ENCODE peak calls at places on chromosome 17, in six cellular contexts. Y is HCT116, F is AG04450, I is adrenal gland, K is heart left ventricle, E is ascending aorta. M is an unnamed sample.

GRCh38 chr17:37134050-37134449 is 185.3 kb downstream of the AATF start:
- DNase-seq in I (no peak), K (no peak), Y (no peak), E (no peak), F (no peak), M (no peak)

GRCh38 chr17:72614871-72615626 is 477.4 kb downstream of the SLC39A11 start:
- DNase-seq in I (no peak), E (no peak), F (no peak), K (no peak), Y (peak; percentile 81), M (peak; percentile 71)

GRCh38 chr17:4074831-4075495 is 67.9 kb downstream of the ZZEF1 start:
- DNase-seq in I (no peak), K (no peak), F (peak; percentile 7), E (no peak), Y (peak; percentile 27), M (no peak)

GRCh38 chr17:44071772-44072171 is 1.2 kb downstream of the G6PC3 start:
- DNase-seq in E (no peak), Y (no peak), I (no peak), K (no peak), F (no peak), M (no peak)

GRCh38 chr17:76049239-76049638 is 22.1 kb upstream of the EVPL start:
- DNase-seq in I (no peak), K (no peak), F (no peak), Y (no peak), E (no peak), M (no peak)

GRCh38 chr17:46853896-46854444 is 2.6 kb downstream of the WNT9B start:
- DNase-seq in F (no peak), E (no peak), I (no peak), K (no peak), Y (no peak), M (no peak)

GRCh38 chr17:74433421-74434121 is 1.7 kb downstream of the GPRC5C start:
- DNase-seq in F (no peak), K (no peak), Y (no peak), E (no peak), I (no peak), M (no peak)

GRCh38 chr17:75380315-75380714 is 25.2 kb downstream of the GRB2 start:
- DNase-seq in I (no peak), Y (no peak), K (no peak), E (no peak), F (peak; percentile 32), M (no peak)

GRCh38 chr17:69326302-69327059 is 452 bp downstream of the ABCA5 start:
- DNase-seq in K (no peak), I (peak; percentile 22), Y (no peak), E (no peak), F (no peak), M (no peak)

GRCh38 chr17:48492401-48493298 is 38.2 kb downstream of the HOXB1 start:
- DNase-seq in I (peak; percentile 66), K (peak; percentile 58), Y (no peak), E (no peak), F (no peak), M (no peak)

GRCh38 chr17:46865100-46865499 is 13.7 kb downstream of the WNT9B start:
- DNase-seq in Y (no peak), I (no peak), E (no peak), F (peak; percentile 6), K (no peak), M (no peak)

GRCh38 chr17:80528521-80528920 is 16.1 kb upstream of the RPTOR start:
- DNase-seq in I (no peak), K (no peak), F (no peak), E (no peak), Y (no peak), M (no peak)

GRCh38 chr17:19978206-19978802 is 676 bp upstream of the AKAP10 start:
- DNase-seq in Y (no peak), I (no peak), K (no peak), E (no peak), F (no peak), M (no peak)

GRCh38 chr17:59707971-59708425 is 544 bp downstream of the VMP1 start:
- DNase-seq in F (no peak), I (no peak), E (no peak), Y (no peak), K (no peak), M (no peak)

GRCh38 chr17:80637286-80637703 is 92.7 kb downstream of the RPTOR start:
- DNase-seq in F (no peak), K (no peak), Y (no peak), I (no peak), E (no peak), M (no peak)

GRCh38 chr17:7807206-7807605 is 26.8 kb upstream of the KDM6B start:
- DNase-seq in F (no peak), Y (no peak), I (no peak), E (no peak), K (no peak), M (no peak)

GRCh38 chr17:3947318-3947810 is 16.9 kb downstream of the ATP2A3 start:
- DNase-seq in K (no peak), I (no peak), E (no peak), F (no peak), Y (no peak), M (no peak)

GRCh38 chr17:6536053-6536452 is 20.3 kb downstream of the PITPNM3 start:
- DNase-seq in K (no peak), E (no peak), Y (no peak), I (no peak), F (no peak), M (no peak)

GRCh38 chr17:57482657-57483056 is 226.3 kb downstream of the MSI2 start:
- DNase-seq in Y (no peak), F (no peak), I (no peak), K (no peak), E (no peak), M (no peak)

GRCh38 chr17:61514491-61514890 is 62.3 kb downstream of the TBX4 start:
- DNase-seq in Y (no peak), E (no peak), F (no peak), K (no peak), I (no peak), M (no peak)

GRCh38 chr17:62714016-62714777 is 86.7 kb downstream of the MRC2 start:
- DNase-seq in I (no peak), F (no peak), K (no peak), E (no peak), Y (no peak), M (no peak)

GRCh38 chr17:27904534-27904933 is 11.4 kb upstream of the LYRM9 start:
- DNase-seq in F (no peak), K (no peak), I (no peak), E (no peak), Y (no peak), M (no peak)

GRCh38 chr17:1907216-1907631 is 77.4 kb downstream of the RPA1 start:
- DNase-seq in I (no peak), Y (no peak), K (no peak), F (no peak), E (no peak), M (no peak)
- H3K27ac ChIP-seq in I (no peak overlapping the region), Y (no peak overlapping the region), K (no peak overlapping the region), F (no peak overlapping the region), E (no peak overlapping the region), M (no peak overlapping the region)

GRCh38 chr17:9982159-9982558 is 77.1 kb upstream of the RCVRN start:
- DNase-seq in K (no peak), I (no peak), Y (peak; percentile 27), F (no peak), E (no peak), M (no peak)

GRCh38 chr17:9985622-9986021 is 80.6 kb upstream of the RCVRN start:
- DNase-seq in F (no peak), E (no peak), Y (no peak), K (no peak), I (no peak), M (no peak)

GRCh38 chr17:9979463-9979995 is 74.5 kb upstream of the RCVRN start:
- DNase-seq in E (no peak), I (no peak), F (no peak), Y (no peak), K (no peak), M (no peak)

GRCh38 chr17:9984768-9985167 is 79.7 kb upstream of the RCVRN start:
- DNase-seq in K (no peak), F (no peak), E (no peak), Y (no peak), I (no peak), M (no peak)

DNA sequence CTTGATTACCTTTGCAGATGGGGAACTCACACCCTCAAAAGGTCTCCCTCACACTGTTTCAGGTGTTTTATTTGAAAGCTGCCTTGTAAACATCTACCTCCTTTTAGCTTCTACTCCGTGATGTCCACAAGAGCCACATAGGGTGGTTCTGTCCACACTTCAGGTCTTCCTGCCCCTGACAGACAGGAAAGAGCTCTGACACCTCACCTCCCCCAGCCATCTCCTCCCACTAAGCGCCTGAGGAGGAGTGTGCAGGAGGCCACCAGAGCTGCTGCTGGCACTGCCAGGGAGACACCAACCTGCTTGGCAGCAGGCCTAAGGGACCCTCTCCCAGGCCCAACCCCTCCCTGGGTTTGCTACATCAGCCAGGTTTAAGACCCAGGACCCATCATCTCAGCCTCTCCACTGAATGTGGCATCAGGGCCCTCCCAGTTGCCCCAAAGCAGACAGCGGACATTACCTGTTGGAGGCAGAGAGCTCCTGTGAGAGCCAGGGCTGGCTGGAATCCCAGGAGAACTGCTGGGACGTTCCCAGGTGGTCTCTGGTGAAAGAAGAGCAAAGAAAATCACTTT is 76.4 kb upstream of the RCVRN start:
- DNase-seq in I (no peak), Y (no peak), F (no peak), K (no peak), E (no peak), M (no peak)
- H3K27ac ChIP-seq in I (no peak overlapping the region), Y (no peak overlapping the region), F (no peak overlapping the region), K (no peak overlapping the region), E (no peak overlapping the region), M (no peak overlapping the region)

DNA sequence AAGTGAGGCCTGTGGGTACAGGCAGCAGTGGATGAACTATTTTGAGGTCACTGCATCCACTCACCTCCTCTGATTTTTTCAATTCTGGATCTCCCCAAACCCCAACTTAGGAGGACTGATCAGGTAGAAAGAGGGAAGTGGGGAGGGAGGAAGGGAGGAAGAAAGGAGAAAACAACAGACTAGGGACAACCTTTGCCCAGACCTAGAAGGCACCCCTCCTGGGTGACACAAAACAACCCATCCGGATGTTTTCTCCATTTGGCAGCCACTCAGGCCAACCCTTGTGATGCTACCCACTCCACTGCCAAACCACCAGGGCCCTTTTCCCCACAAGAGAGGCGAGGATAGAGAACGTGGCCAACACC is 2.7 kb downstream of the ORMDL3 start:
- DNase-seq in I (no peak), F (no peak), E (no peak), K (no peak), Y (no peak), M (no peak)
- H3K27ac ChIP-seq in I (no peak overlapping the region), F (no peak overlapping the region), E (no peak overlapping the region), K (no peak overlapping the region), Y (no peak overlapping the region), M (no peak overlapping the region)

GRCh38 chr17:17836250-17836817 is 452 bp downstream of the SREBF1 start:
- DNase-seq in F (peak; percentile 78), K (peak; percentile 97), I (peak; percentile 97), Y (peak; percentile 92), E (peak; percentile 90), M (peak; percentile 44)

GRCh38 chr17:17837380-17837821 is 615 bp upstream of the SREBF1 start:
- DNase-seq in Y (peak; percentile 69), I (peak; percentile 71), F (no peak), K (peak; percentile 74), E (no peak), M (no peak)

GRCh38 chr17:17836818-17837379 is at the start of gene SREBF1:
- DNase-seq in E (no peak), K (peak; percentile 69), F (no peak), I (peak; percentile 47), Y (no peak), M (no peak)

GRCh38 chr17:17834974-17835373 is 1.8 kb downstream of the SREBF1 start:
- DNase-seq in F (no peak), E (no peak), K (no peak), Y (no peak), I (no peak), M (no peak)

GRCh38 chr17:17835415-17836249 is 1.2 kb downstream of the SREBF1 start:
- DNase-seq in Y (no peak), I (peak; percentile 42), K (no peak), F (no peak), E (no peak), M (no peak)
- H3K27ac ChIP-seq in Y (peak overlapping the region; percentile 98), I (peak overlapping the region; percentile 100), K (peak overlapping the region; percentile 97), F (peak overlapping the region; percentile 88), E (peak overlapping the region; percentile 98), M (peak overlapping the region; percentile 100)